ENCODE peak calls at places on chromosome 3, in ten cellular contexts. X is SJCRH30; A is RKO; U is anterior cingulate cortex; I is substantia nigra; E is activated CD8-positive, alpha-beta memory T cell treated with anti-CD3 and anti-CD28 coated beads, Interleukin-2, amount 50 U/mL, for 48 hours; B is stimulated activated CD4-positive, alpha-beta T cell treated with anti-CD3 and anti-CD28 coated beads, Interleukin-12 subunit alpha, Interleukin-12 subunit beta, amount 100 ng/mL, for 24 hours; J is midbrain; W is T follicular helper cell; Q is AG09319. L is an unnamed sample.
A peak's percentile ranks its signal among the peaks of the same experiment; 100 is the strongest.

GRCh38 chr3:107562979-107563531 is 40.3 kb downstream of the BBX start:
- DNase-seq in X (no peak), A (no peak), U (no peak), I (no peak), E (no peak), B (no peak), J (no peak), W (no peak), Q (no peak), L (no peak)

GRCh38 chr3:156631323-156631722 is 43.1 kb upstream of the TIPARP start:
- DNase-seq in X (no peak), A (no peak), U (no peak), I (no peak), E (no peak), B (no peak), J (no peak), W (no peak), Q (no peak), L (no peak)

GRCh38 chr3:120153294-120153693 is 59.0 kb upstream of the GSK3B start:
- DNase-seq in X (no peak), A (peak; percentile 66), U (no peak), I (no peak), E (no peak), B (no peak), J (no peak), W (no peak), Q (peak; percentile 66), L (no peak)

GRCh38 chr3:185586644-185586964 is 509 bp downstream of the SENP2 start:
- DNase-seq in X (no peak), A (peak; percentile 55), U (no peak), I (no peak), E (no peak), B (no peak), J (no peak), W (no peak), Q (no peak), L (no peak)

GRCh38 chr3:186476044-186476468 is 68.1 kb downstream of the CRYGS start:
- DNase-seq in X (no peak), A (no peak), U (peak; percentile 33), I (peak; percentile 89), E (no peak), B (no peak), J (peak; percentile 86), W (no peak), Q (no peak), L (no peak)

GRCh38 chr3:196821806-196822355 is 45.8 kb upstream of the SENP5 start:
- DNase-seq in X (no peak), A (no peak), U (no peak), I (no peak), E (no peak), B (no peak), J (no peak), W (no peak), Q (no peak), L (no peak)

GRCh38 chr3:157531301-157531660 is 28.1 kb upstream of the VEPH1 start:
- DNase-seq in X (no peak), A (peak; percentile 35), U (no peak), I (no peak), E (no peak), B (no peak), J (no peak), W (no peak), Q (no peak), L (no peak)

GRCh38 chr3:28349397-28350000 is 875 bp upstream of the AZI2 start:
- DNase-seq in X (no peak), A (peak; percentile 86), U (no peak), I (peak; percentile 67), E (no peak), B (no peak), J (no peak), W (no peak), Q (no peak), L (no peak)

GRCh38 chr3:16290007-16290826 is 25.2 kb downstream of the OXNAD1 start:
- DNase-seq in X (peak; percentile 19), A (peak; percentile 49), U (no peak), I (peak; percentile 38), E (no peak), B (no peak), J (peak; percentile 55), W (peak; percentile 49), Q (peak; percentile 27), L (no peak)

L was measured in suprapubic skin.